ENCODE peak calls at places on chromosomes 4 and X, in seven cellular contexts. One of them, this sample, is unnamed.

GRCh38 chr4:1401409-1402020 is 4.7 kb downstream of the NKX1-1 start:
- DNase-seq in spleen: peak; percentile 59
- DNase-seq in HCT116: no peak
- DNase-seq in CD8-positive, alpha-beta memory T cell: no peak
- DNase-seq in Peyer's patch: no peak
- DNase-seq in cardiac muscle cell: no peak
- DNase-seq in body of pancreas: no peak
- DNase-seq in this sample: no peak

GRCh38 chr4:152325831-152326230 is 210.1 kb downstream of the FBXW7 start:
- DNase-seq in spleen: no peak
- DNase-seq in HCT116: no peak
- DNase-seq in CD8-positive, alpha-beta memory T cell: no peak
- DNase-seq in Peyer's patch: no peak
- DNase-seq in cardiac muscle cell: no peak
- DNase-seq in body of pancreas: no peak
- DNase-seq in this sample: no peak

GRCh38 chr4:121785479-121785878 is 15.6 kb upstream of the EXOSC9 start:
- DNase-seq in spleen: no peak
- DNase-seq in HCT116: no peak
- DNase-seq in CD8-positive, alpha-beta memory T cell: no peak
- DNase-seq in Peyer's patch: no peak
- DNase-seq in cardiac muscle cell: no peak
- DNase-seq in body of pancreas: no peak
- DNase-seq in this sample: no peak

GRCh38 chr4:4704267-4704666 is 155.2 kb upstream of the MSX1 start:
- DNase-seq in spleen: no peak
- DNase-seq in HCT116: no peak
- DNase-seq in CD8-positive, alpha-beta memory T cell: no peak
- DNase-seq in Peyer's patch: no peak
- DNase-seq in cardiac muscle cell: no peak
- DNase-seq in body of pancreas: no peak
- DNase-seq in this sample: no peak

GRCh38 chr4:145061325-145061920 is 36.6 kb downstream of the ANAPC10 start:
- DNase-seq in spleen: no peak
- DNase-seq in HCT116: peak; percentile 49
- DNase-seq in CD8-positive, alpha-beta memory T cell: no peak
- DNase-seq in Peyer's patch: no peak
- DNase-seq in cardiac muscle cell: peak; percentile 58
- DNase-seq in body of pancreas: no peak
- DNase-seq in this sample: no peak

GRCh38 chrX:39815621-39816020 is 282.1 kb downstream of the BCOR start:
- DNase-seq in spleen: no peak
- DNase-seq in HCT116: no peak
- DNase-seq in CD8-positive, alpha-beta memory T cell: no peak
- DNase-seq in Peyer's patch: no peak
- DNase-seq in cardiac muscle cell: no peak
- DNase-seq in body of pancreas: no peak
- DNase-seq in this sample: no peak

GRCh38 chr4:169272265-169272886 is 1.6 kb upstream of the SH3RF1 start:
- DNase-seq in spleen: no peak
- DNase-seq in HCT116: no peak
- DNase-seq in CD8-positive, alpha-beta memory T cell: no peak
- DNase-seq in Peyer's patch: no peak
- DNase-seq in cardiac muscle cell: no peak
- DNase-seq in body of pancreas: no peak
- DNase-seq in this sample: no peak

GRCh38 chr4:8656711-8657380 is 64.3 kb downstream of the CPZ start:
- DNase-seq in spleen: no peak
- DNase-seq in HCT116: no peak
- DNase-seq in CD8-positive, alpha-beta memory T cell: no peak
- DNase-seq in Peyer's patch: peak; percentile 23
- DNase-seq in cardiac muscle cell: no peak
- DNase-seq in body of pancreas: no peak
- DNase-seq in this sample: no peak

GRCh38 chr4:23943478-23943877 is 53.6 kb upstream of the PPARGC1A start:
- DNase-seq in spleen: no peak
- DNase-seq in HCT116: no peak
- DNase-seq in CD8-positive, alpha-beta memory T cell: no peak
- DNase-seq in Peyer's patch: no peak
- DNase-seq in cardiac muscle cell: no peak
- DNase-seq in body of pancreas: no peak
- DNase-seq in this sample: no peak

GRCh38 chr4:16197842-16198241 is 28.4 kb downstream of the TAPT1 start:
- DNase-seq in spleen: no peak
- DNase-seq in HCT116: no peak
- DNase-seq in CD8-positive, alpha-beta memory T cell: no peak
- DNase-seq in Peyer's patch: no peak
- DNase-seq in cardiac muscle cell: no peak
- DNase-seq in body of pancreas: no peak
- DNase-seq in this sample: no peak

GRCh38 chrX:41293269-41293668 is 40.7 kb upstream of the DDX3X start:
- DNase-seq in spleen: no peak
- DNase-seq in HCT116: peak; percentile 6
- DNase-seq in CD8-positive, alpha-beta memory T cell: no peak
- DNase-seq in Peyer's patch: no peak
- DNase-seq in cardiac muscle cell: no peak
- DNase-seq in body of pancreas: peak; percentile 11
- DNase-seq in this sample: no peak

GRCh38 chr4:169068423-169068822 is 58.4 kb upstream of the CBR4 start:
- DNase-seq in spleen: no peak
- DNase-seq in HCT116: no peak
- DNase-seq in CD8-positive, alpha-beta memory T cell: no peak
- DNase-seq in Peyer's patch: no peak
- DNase-seq in cardiac muscle cell: no peak
- DNase-seq in body of pancreas: no peak
- DNase-seq in this sample: no peak

GRCh38 chrX:38864165-38864564 is 62.9 kb downstream of the MID1IP1 start:
- DNase-seq in spleen: no peak
- DNase-seq in HCT116: no peak
- DNase-seq in CD8-positive, alpha-beta memory T cell: no peak
- DNase-seq in Peyer's patch: no peak
- DNase-seq in cardiac muscle cell: no peak
- DNase-seq in body of pancreas: no peak
- DNase-seq in this sample: no peak

GRCh38 chrX:40938418-40938817 is 146.8 kb upstream of the USP9X start:
- DNase-seq in spleen: no peak
- DNase-seq in HCT116: no peak
- DNase-seq in CD8-positive, alpha-beta memory T cell: no peak
- DNase-seq in Peyer's patch: no peak
- DNase-seq in cardiac muscle cell: no peak
- DNase-seq in body of pancreas: no peak
- DNase-seq in this sample: no peak

GRCh38 chr4:82528868-82529267 is 32.9 kb downstream of the TMEM150C start:
- DNase-seq in spleen: no peak
- DNase-seq in HCT116: no peak
- DNase-seq in CD8-positive, alpha-beta memory T cell: no peak
- DNase-seq in Peyer's patch: no peak
- DNase-seq in cardiac muscle cell: no peak
- DNase-seq in body of pancreas: no peak
- DNase-seq in this sample: no peak

DNA sequence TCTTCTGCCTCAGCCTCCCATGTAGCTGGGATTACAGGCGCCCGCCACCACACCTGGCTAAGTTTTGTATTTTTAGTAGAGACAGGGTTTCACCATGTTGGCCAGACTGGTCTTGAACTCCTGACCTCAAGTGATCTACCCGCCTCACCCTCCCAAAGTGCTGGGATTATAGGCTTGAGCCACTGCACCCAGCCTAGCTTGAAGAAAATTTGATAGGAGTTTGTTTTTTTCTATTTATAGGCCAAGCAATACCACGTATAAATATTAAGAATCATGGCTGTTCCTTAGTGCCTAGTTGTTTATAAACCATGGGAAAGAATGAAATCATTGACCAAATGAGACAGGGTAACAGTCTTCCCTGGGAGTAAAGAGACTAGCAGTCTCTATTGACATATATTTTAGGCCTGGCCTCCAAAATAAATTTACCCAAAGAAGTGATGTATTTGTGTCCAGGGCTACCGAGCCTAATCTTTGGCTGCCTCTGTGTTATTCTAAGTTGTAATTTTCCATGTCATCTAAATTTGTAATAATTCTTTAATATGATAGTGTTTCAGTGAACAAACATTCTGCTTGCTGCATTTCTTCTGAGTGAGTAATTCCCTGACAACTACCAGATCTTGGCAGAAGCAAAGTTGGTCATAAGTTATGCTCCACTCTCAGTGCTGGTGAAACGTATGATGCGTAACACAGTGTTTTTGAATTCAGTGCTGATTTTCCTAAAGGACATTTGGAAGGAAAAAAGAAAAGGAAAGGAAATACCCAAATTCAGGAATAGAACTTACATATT is 10.3 kb downstream of the PKD2 start:
- DNase-seq in spleen: no peak
- DNase-seq in HCT116: no peak
- DNase-seq in CD8-positive, alpha-beta memory T cell: no peak
- DNase-seq in Peyer's patch: no peak
- DNase-seq in cardiac muscle cell: no peak
- DNase-seq in body of pancreas: no peak
- DNase-seq in this sample: no peak
- H3K4me1 ChIP-seq in spleen: no peaks in the 10 kb centered on the region
- H3K4me1 ChIP-seq in HCT116: peaks cover 3% of the 10 kb centered on the region
- H3K4me1 ChIP-seq in CD8-positive, alpha-beta memory T cell: no peaks in the 10 kb centered on the region
- H3K4me1 ChIP-seq in Peyer's patch: no peaks in the 10 kb centered on the region
- H3K4me1 ChIP-seq in cardiac muscle cell: no peaks in the 10 kb centered on the region
- H3K4me1 ChIP-seq in body of pancreas: peaks cover 23% of the 10 kb centered on the region
- H3K4me1 ChIP-seq in this sample: peaks cover 11% of the 10 kb centered on the region

GRCh38 chr4:38025665-38026064 is 65.5 kb downstream of the PTTG2 start:
- DNase-seq in spleen: no peak
- DNase-seq in HCT116: no peak
- DNase-seq in CD8-positive, alpha-beta memory T cell: no peak
- DNase-seq in Peyer's patch: no peak
- DNase-seq in cardiac muscle cell: peak; percentile 31
- DNase-seq in body of pancreas: no peak
- DNase-seq in this sample: no peak

GRCh38 chr4:38034986-38035882 is 75.0 kb downstream of the PTTG2 start:
- DNase-seq in spleen: no peak
- DNase-seq in HCT116: peak; percentile 44
- DNase-seq in CD8-positive, alpha-beta memory T cell: no peak
- DNase-seq in Peyer's patch: peak; percentile 57
- DNase-seq in cardiac muscle cell: peak; percentile 78
- DNase-seq in body of pancreas: peak; percentile 45
- DNase-seq in this sample: no peak

GRCh38 chr4:38028556-38028955 is 68.4 kb downstream of the PTTG2 start:
- DNase-seq in spleen: no peak
- DNase-seq in HCT116: no peak
- DNase-seq in CD8-positive, alpha-beta memory T cell: no peak
- DNase-seq in Peyer's patch: no peak
- DNase-seq in cardiac muscle cell: no peak
- DNase-seq in body of pancreas: no peak
- DNase-seq in this sample: no peak

GRCh38 chr4:38026138-38026740 is 66.0 kb downstream of the PTTG2 start:
- DNase-seq in spleen: no peak
- DNase-seq in HCT116: no peak
- DNase-seq in CD8-positive, alpha-beta memory T cell: no peak
- DNase-seq in Peyer's patch: no peak
- DNase-seq in cardiac muscle cell: no peak
- DNase-seq in body of pancreas: no peak
- DNase-seq in this sample: no peak

GRCh38 chr4:38030023-38030422 is 69.8 kb downstream of the PTTG2 start:
- DNase-seq in spleen: no peak
- DNase-seq in HCT116: no peak
- DNase-seq in CD8-positive, alpha-beta memory T cell: no peak
- DNase-seq in Peyer's patch: no peak
- DNase-seq in cardiac muscle cell: no peak
- DNase-seq in body of pancreas: no peak
- DNase-seq in this sample: no peak
- H3K27ac ChIP-seq in spleen: no peak overlapping the region
- H3K27ac ChIP-seq in HCT116: no peak overlapping the region
- H3K27ac ChIP-seq in CD8-positive, alpha-beta memory T cell: no peak overlapping the region
- H3K27ac ChIP-seq in Peyer's patch: no peak overlapping the region
- H3K27ac ChIP-seq in cardiac muscle cell: no peak overlapping the region
- H3K27ac ChIP-seq in body of pancreas: no peak overlapping the region
- H3K27ac ChIP-seq in this sample: no peak overlapping the region

GRCh38 chr4:123406862-123407261 is 10.3 kb downstream of the SPRY1 start:
- DNase-seq in spleen: no peak
- DNase-seq in HCT116: no peak
- DNase-seq in CD8-positive, alpha-beta memory T cell: no peak
- DNase-seq in Peyer's patch: no peak
- DNase-seq in cardiac muscle cell: no peak
- DNase-seq in body of pancreas: no peak
- DNase-seq in this sample: no peak
- H3K4me1 ChIP-seq in spleen: peaks cover 16% of the 10 kb centered on the region
- H3K4me1 ChIP-seq in HCT116: no peaks in the 10 kb centered on the region
- H3K4me1 ChIP-seq in CD8-positive, alpha-beta memory T cell: no peaks in the 10 kb centered on the region
- H3K4me1 ChIP-seq in Peyer's patch: no peaks in the 10 kb centered on the region
- H3K4me1 ChIP-seq in cardiac muscle cell: peaks cover 22% of the 10 kb centered on the region
- H3K4me1 ChIP-seq in body of pancreas: no peaks in the 10 kb centered on the region
- H3K4me1 ChIP-seq in this sample: peaks cover 8% of the 10 kb centered on the region

GRCh38 chr4:140935259-140935658 is 179.1 kb upstream of the TBC1D9 start:
- DNase-seq in spleen: no peak
- DNase-seq in HCT116: no peak
- DNase-seq in CD8-positive, alpha-beta memory T cell: no peak
- DNase-seq in Peyer's patch: no peak
- DNase-seq in cardiac muscle cell: peak; percentile 49
- DNase-seq in body of pancreas: peak; percentile 44
- DNase-seq in this sample: no peak
- H3K27ac ChIP-seq in spleen: no peak overlapping the region
- H3K27ac ChIP-seq in HCT116: no peak overlapping the region
- H3K27ac ChIP-seq in CD8-positive, alpha-beta memory T cell: no peak overlapping the region
- H3K27ac ChIP-seq in Peyer's patch: no peak overlapping the region
- H3K27ac ChIP-seq in cardiac muscle cell: no peak overlapping the region
- H3K27ac ChIP-seq in body of pancreas: no peak overlapping the region
- H3K27ac ChIP-seq in this sample: peak overlapping the region; percentile 35

GRCh38 chr4:74670583-74670982 is 123.7 kb downstream of the BTC start:
- DNase-seq in spleen: no peak
- DNase-seq in HCT116: no peak
- DNase-seq in CD8-positive, alpha-beta memory T cell: no peak
- DNase-seq in Peyer's patch: no peak
- DNase-seq in cardiac muscle cell: no peak
- DNase-seq in body of pancreas: no peak
- DNase-seq in this sample: no peak

GRCh38 chr4:74667944-74668343 is 126.4 kb downstream of the BTC start:
- DNase-seq in spleen: no peak
- DNase-seq in HCT116: no peak
- DNase-seq in CD8-positive, alpha-beta memory T cell: no peak
- DNase-seq in Peyer's patch: no peak
- DNase-seq in cardiac muscle cell: no peak
- DNase-seq in body of pancreas: no peak
- DNase-seq in this sample: no peak

GRCh38 chr4:74667438-74667837 is 126.9 kb downstream of the BTC start:
- DNase-seq in spleen: no peak
- DNase-seq in HCT116: no peak
- DNase-seq in CD8-positive, alpha-beta memory T cell: no peak
- DNase-seq in Peyer's patch: no peak
- DNase-seq in cardiac muscle cell: no peak
- DNase-seq in body of pancreas: no peak
- DNase-seq in this sample: no peak

GRCh38 chr4:74671074-74671698 is 123.1 kb downstream of the BTC start:
- DNase-seq in spleen: no peak
- DNase-seq in HCT116: peak; percentile 70
- DNase-seq in CD8-positive, alpha-beta memory T cell: no peak
- DNase-seq in Peyer's patch: peak; percentile 81
- DNase-seq in cardiac muscle cell: peak; percentile 67
- DNase-seq in body of pancreas: peak; percentile 44
- DNase-seq in this sample: peak; percentile 61

GRCh38 chr4:74669702-74670101 is 124.6 kb downstream of the BTC start:
- DNase-seq in spleen: no peak
- DNase-seq in HCT116: no peak
- DNase-seq in CD8-positive, alpha-beta memory T cell: no peak
- DNase-seq in Peyer's patch: no peak
- DNase-seq in cardiac muscle cell: no peak
- DNase-seq in body of pancreas: no peak
- DNase-seq in this sample: no peak
- H3K4me1 ChIP-seq in spleen: no peaks in the 10 kb centered on the region
- H3K4me1 ChIP-seq in HCT116: peaks cover 62% of the 10 kb centered on the region
- H3K4me1 ChIP-seq in CD8-positive, alpha-beta memory T cell: no peaks in the 10 kb centered on the region
- H3K4me1 ChIP-seq in Peyer's patch: no peaks in the 10 kb centered on the region
- H3K4me1 ChIP-seq in cardiac muscle cell: no peaks in the 10 kb centered on the region
- H3K4me1 ChIP-seq in body of pancreas: no peaks in the 10 kb centered on the region
- H3K4me1 ChIP-seq in this sample: no peaks in the 10 kb centered on the region